ENCODE peak calls at places on chromosome 2, in six cellular contexts. One of them, this sample, is unnamed.

GRCh38 chr2:112646791-112647720 is 1.3 kb downstream of the SLC20A1 start:
- DNase-seq in stimulated activated CD4-positive, alpha-beta T cell treated with anti-CD3 and anti-CD28 coated beads, TNF-alpha, amount 100 ng/mL, for 48 hours: no peak
- DNase-seq in ovary: no peak
- DNase-seq in iris pigment epithelial cell: peak
- DNase-seq in adipocyte: peak
- DNase-seq in EH: peak
- DNase-seq in this sample: no peak

GRCh38 chr2:119196301-119197124 is 27.1 kb upstream of the STEAP3 start:
- DNase-seq in stimulated activated CD4-positive, alpha-beta T cell treated with anti-CD3 and anti-CD28 coated beads, TNF-alpha, amount 100 ng/mL, for 48 hours: no peak
- DNase-seq in ovary: no peak
- DNase-seq in iris pigment epithelial cell: no peak
- DNase-seq in adipocyte: peak
- DNase-seq in EH: peak
- DNase-seq in this sample: no peak

GRCh38 chr2:1193801-1194200 is 219.5 kb upstream of the TPO start:
- DNase-seq in stimulated activated CD4-positive, alpha-beta T cell treated with anti-CD3 and anti-CD28 coated beads, TNF-alpha, amount 100 ng/mL, for 48 hours: no peak
- DNase-seq in ovary: no peak
- DNase-seq in iris pigment epithelial cell: no peak
- DNase-seq in adipocyte: no peak
- DNase-seq in EH: no peak
- DNase-seq in this sample: no peak

GRCh38 chr2:207143131-207143473 is 22.6 kb downstream of the KLF7 start:
- DNase-seq in stimulated activated CD4-positive, alpha-beta T cell treated with anti-CD3 and anti-CD28 coated beads, TNF-alpha, amount 100 ng/mL, for 48 hours: no peak
- DNase-seq in ovary: no peak
- DNase-seq in iris pigment epithelial cell: no peak
- DNase-seq in adipocyte: no peak
- DNase-seq in EH: no peak
- DNase-seq in this sample: no peak

GRCh38 chr2:232634319-232635150 is 1.1 kb downstream of the EFHD1 start:
- DNase-seq in stimulated activated CD4-positive, alpha-beta T cell treated with anti-CD3 and anti-CD28 coated beads, TNF-alpha, amount 100 ng/mL, for 48 hours: no peak
- DNase-seq in ovary: peak
- DNase-seq in iris pigment epithelial cell: no peak
- DNase-seq in adipocyte: peak
- DNase-seq in EH: peak
- DNase-seq in this sample: peak

GRCh38 chr2:105329197-105329554 is 359 bp downstream of the TGFBRAP1 start:
- DNase-seq in stimulated activated CD4-positive, alpha-beta T cell treated with anti-CD3 and anti-CD28 coated beads, TNF-alpha, amount 100 ng/mL, for 48 hours: no peak
- DNase-seq in ovary: peak
- DNase-seq in iris pigment epithelial cell: no peak
- DNase-seq in adipocyte: no peak
- DNase-seq in EH: peak
- DNase-seq in this sample: no peak

GRCh38 chr2:19993731-19994130 is 3.8 kb upstream of the WDR35 start:
- DNase-seq in stimulated activated CD4-positive, alpha-beta T cell treated with anti-CD3 and anti-CD28 coated beads, TNF-alpha, amount 100 ng/mL, for 48 hours: no peak
- DNase-seq in ovary: no peak
- DNase-seq in iris pigment epithelial cell: no peak
- DNase-seq in adipocyte: no peak
- DNase-seq in EH: no peak
- DNase-seq in this sample: no peak

GRCh38 chr2:102783506-102784189 is 21.8 kb downstream of the TMEM182 start:
- DNase-seq in stimulated activated CD4-positive, alpha-beta T cell treated with anti-CD3 and anti-CD28 coated beads, TNF-alpha, amount 100 ng/mL, for 48 hours: no peak
- DNase-seq in ovary: no peak
- DNase-seq in iris pigment epithelial cell: no peak
- DNase-seq in adipocyte: no peak
- DNase-seq in EH: no peak
- DNase-seq in this sample: no peak

GRCh38 chr2:178846458-178846802 is 39.2 kb upstream of the TTN start:
- DNase-seq in stimulated activated CD4-positive, alpha-beta T cell treated with anti-CD3 and anti-CD28 coated beads, TNF-alpha, amount 100 ng/mL, for 48 hours: no peak
- DNase-seq in ovary: no peak
- DNase-seq in iris pigment epithelial cell: peak
- DNase-seq in adipocyte: peak
- DNase-seq in EH: peak
- DNase-seq in this sample: no peak

GRCh38 chr2:15388406-15389325 is 172.5 kb downstream of the NBAS start:
- DNase-seq in stimulated activated CD4-positive, alpha-beta T cell treated with anti-CD3 and anti-CD28 coated beads, TNF-alpha, amount 100 ng/mL, for 48 hours: no peak
- DNase-seq in ovary: no peak
- DNase-seq in iris pigment epithelial cell: no peak
- DNase-seq in adipocyte: no peak
- DNase-seq in EH: no peak
- DNase-seq in this sample: no peak

GRCh38 chr2:109680523-109681297 is 66.5 kb downstream of the SOWAHC start:
- DNase-seq in stimulated activated CD4-positive, alpha-beta T cell treated with anti-CD3 and anti-CD28 coated beads, TNF-alpha, amount 100 ng/mL, for 48 hours: no peak
- DNase-seq in ovary: no peak
- DNase-seq in iris pigment epithelial cell: peak
- DNase-seq in adipocyte: no peak
- DNase-seq in EH: no peak
- DNase-seq in this sample: no peak

GRCh38 chr2:63053235-63053888 is 2.7 kb downstream of the OTX1 start:
- DNase-seq in stimulated activated CD4-positive, alpha-beta T cell treated with anti-CD3 and anti-CD28 coated beads, TNF-alpha, amount 100 ng/mL, for 48 hours: no peak
- DNase-seq in ovary: no peak
- DNase-seq in iris pigment epithelial cell: no peak
- DNase-seq in adipocyte: no peak
- DNase-seq in EH: no peak
- DNase-seq in this sample: no peak

GRCh38 chr2:181218271-181218935 is 238.0 kb downstream of the UBE2E3 start:
- DNase-seq in stimulated activated CD4-positive, alpha-beta T cell treated with anti-CD3 and anti-CD28 coated beads, TNF-alpha, amount 100 ng/mL, for 48 hours: no peak
- DNase-seq in ovary: no peak
- DNase-seq in iris pigment epithelial cell: no peak
- DNase-seq in adipocyte: no peak
- DNase-seq in EH: no peak
- DNase-seq in this sample: no peak

GRCh38 chr2:191064590-191064989 is 50.6 kb upstream of the STAT1 start:
- DNase-seq in stimulated activated CD4-positive, alpha-beta T cell treated with anti-CD3 and anti-CD28 coated beads, TNF-alpha, amount 100 ng/mL, for 48 hours: no peak
- DNase-seq in ovary: no peak
- DNase-seq in iris pigment epithelial cell: no peak
- DNase-seq in adipocyte: no peak
- DNase-seq in EH: no peak
- DNase-seq in this sample: no peak

GRCh38 chr2:225742487-225742886 is 343.0 kb downstream of the NYAP2 start:
- DNase-seq in stimulated activated CD4-positive, alpha-beta T cell treated with anti-CD3 and anti-CD28 coated beads, TNF-alpha, amount 100 ng/mL, for 48 hours: no peak
- DNase-seq in ovary: no peak
- DNase-seq in iris pigment epithelial cell: no peak
- DNase-seq in adipocyte: no peak
- DNase-seq in EH: no peak
- DNase-seq in this sample: no peak

This sample was measured in uterus.